ENCODE peak calls at places on chromosomes 13 and 19, in nine cellular contexts. G, A, Z, M, I, L, W, J and K are unnamed samples.
A peak's percentile ranks its signal among the peaks of the same experiment; 100 is the strongest.

GRCh38 chr19:21101511-21102242 is 19.7 kb downstream of the ZNF714 start:
- DNase-seq in W (no peak), L (no peak), J (no peak), M (no peak), A (peak; percentile 57), Z (no peak), I (no peak), G (no peak), K (no peak)

GRCh38 chr19:12996542-12997094 is 1.3 kb downstream of the NFIX start:
- DNase-seq in W (no peak), A (peak; percentile 45), M (no peak), I (no peak), G (peak; percentile 40), J (peak; percentile 40), L (no peak), Z (no peak), K (no peak)

GRCh38 chr19:17687857-17688784 is at the start of gene UNC13A:
- DNase-seq in M (peak; percentile 68), G (peak; percentile 40), L (no peak), W (peak; percentile 48), Z (no peak), J (peak; percentile 80), I (peak; percentile 31), A (peak; percentile 21), K (peak; percentile 14)

GRCh38 chr19:12695514-12695913 is 917 bp downstream of the FBXW9 start:
- DNase-seq in A (no peak), J (no peak), I (no peak), M (no peak), W (no peak), Z (no peak), G (no peak), L (no peak), K (no peak)

GRCh38 chr13:113002891-113003290 is 33.9 kb downstream of the MCF2L start:
- DNase-seq in A (no peak), M (no peak), I (no peak), G (no peak), J (no peak), L (no peak), W (no peak), Z (no peak), K (no peak)

GRCh38 chr13:103203750-103204330 is 137.6 kb upstream of the SLC10A2 start:
- DNase-seq in L (no peak), Z (no peak), J (no peak), W (no peak), A (no peak), M (no peak), G (no peak), I (no peak), K (no peak)

GRCh38 chr13:64073203-64073602 is 2657.6 kb upstream of the PCDH20 start:
- DNase-seq in L (no peak), G (no peak), J (no peak), M (no peak), I (no peak), W (no peak), Z (no peak), A (no peak), K (no peak)

GRCh38 chr13:27283906-27284523 is 13.4 kb downstream of the RASL11A start:
- DNase-seq in I (no peak), M (no peak), Z (no peak), W (no peak), G (no peak), L (no peak), A (no peak), J (no peak), K (no peak)

GRCh38 chr19:12295191-12295590 is 508 bp upstream of the ZNF44 start:
- DNase-seq in G (no peak), W (no peak), Z (no peak), I (no peak), A (no peak), M (no peak), L (no peak), J (no peak), K (no peak)

GRCh38 chr13:99119686-99120085 is 81.0 kb upstream of the UBAC2 start:
- DNase-seq in Z (no peak), M (no peak), A (no peak), G (no peak), I (no peak), J (no peak), W (peak; percentile 3), L (no peak), K (peak; percentile 9)

GRCh38 chr19:56301886-56302620 is 12.6 kb downstream of the ZSCAN5A start:
- DNase-seq in W (no peak), G (no peak), J (no peak), L (no peak), A (no peak), M (no peak), Z (no peak), I (no peak), K (no peak)